ENCODE peak calls at places on chromosome 21, in seven cellular contexts. G, L, E, X, U, R and Q are unnamed samples.

GRCh38 chr21:27154451-27155129 is 187.7 kb upstream of the ADAMTS5 start:
- DNase-seq in G (no peak), L (no peak), E (no peak), X (no peak), U (no peak), R (no peak), Q (no peak)

GRCh38 chr21:17352937-17353655 is 159.7 kb upstream of the CXADR start:
- DNase-seq in G (no peak), L (no peak), E (no peak), X (no peak), U (no peak), R (no peak), Q (no peak)

GRCh38 chr21:23160914-23161313 is 2162.7 kb downstream of the NCAM2 start:
- DNase-seq in G (no peak), L (no peak), E (no peak), X (no peak), U (no peak), R (no peak), Q (no peak)

GRCh38 chr21:41510500-41510899 is 2.5 kb upstream of the TMPRSS2 start:
- DNase-seq in G (no peak), L (no peak), E (no peak), X (no peak), U (no peak), R (no peak), Q (no peak)

GRCh38 chr21:33866851-33867250 is 48.8 kb downstream of the ATP5PO start:
- DNase-seq in G (no peak), L (no peak), E (no peak), X (peak; percentile 5), U (no peak), R (no peak), Q (no peak)

GRCh38 chr21:39669976-39670671 is 57.4 kb downstream of the B3GALT5 start:
- DNase-seq in G (peak; percentile 72), L (peak; percentile 89), E (no peak), X (no peak), U (no peak), R (no peak), Q (no peak)

GRCh38 chr21:33289199-33289819 is 23.1 kb downstream of the IL10RB start:
- DNase-seq in G (no peak), L (no peak), E (no peak), X (no peak), U (peak; percentile 49), R (no peak), Q (no peak)

GRCh38 chr21:16741228-16741665 is 771.6 kb upstream of the CXADR start:
- DNase-seq in G (no peak), L (no peak), E (no peak), X (no peak), U (peak; percentile 43), R (no peak), Q (no peak)

GRCh38 chr21:42679982-42680330 is 26.5 kb downstream of the PDE9A start:
- DNase-seq in G (no peak), L (no peak), E (no peak), X (no peak), U (no peak), R (no peak), Q (no peak)

GRCh38 chr21:20334585-20334984 is 663.6 kb upstream of the NCAM2 start:
- DNase-seq in G (no peak), L (no peak), E (no peak), X (no peak), U (no peak), R (no peak), Q (no peak)

GRCh38 chr21:17925900-17926299 is 106.7 kb upstream of the C21orf91 start:
- DNase-seq in G (no peak), L (peak; percentile 21), E (no peak), X (peak; percentile 48), U (peak; percentile 51), R (no peak), Q (peak; percentile 6)

GRCh38 chr21:28100366-28100765 is 892.3 kb downstream of the LTN1 start:
- DNase-seq in G (no peak), L (no peak), E (no peak), X (no peak), U (no peak), R (no peak), Q (no peak)

DNA sequence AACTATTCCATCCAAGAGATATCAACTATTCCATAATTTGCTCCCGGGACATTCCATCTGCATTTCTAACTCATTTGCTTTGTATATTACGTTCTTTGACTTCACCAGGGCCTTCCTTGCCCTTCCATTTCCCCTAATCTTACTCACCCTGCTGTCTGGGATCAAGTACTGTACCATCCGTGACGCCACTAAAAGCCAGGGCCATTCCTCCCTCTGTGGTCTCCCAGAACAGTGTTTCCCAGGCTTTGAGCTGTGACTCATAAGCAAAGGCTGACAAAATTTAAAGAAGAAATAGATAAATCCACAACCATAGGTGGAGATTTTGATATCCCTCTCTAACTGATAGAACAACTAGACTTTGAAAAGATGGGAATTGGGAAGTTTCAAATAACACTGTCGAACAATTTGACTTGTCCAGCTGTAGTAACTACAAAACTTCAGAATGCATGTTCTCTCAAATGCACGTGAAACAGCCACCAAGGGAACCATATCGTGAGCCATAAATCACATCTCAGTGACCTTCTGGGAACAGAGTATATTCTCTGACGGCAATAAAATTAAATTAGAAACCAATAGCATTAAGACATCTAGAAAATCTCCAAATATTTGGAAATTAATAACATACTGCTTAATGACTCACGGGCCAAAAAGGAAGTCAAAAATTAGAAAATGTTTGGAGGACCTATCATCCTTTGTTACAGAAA is 501.0 kb downstream of the SETD4 start:
- DNase-seq in G (no peak), L (no peak), E (no peak), X (peak; percentile 96), U (peak; percentile 97), R (no peak), Q (no peak)
- TF ChIP-seq CTCF in G (no peak), L (no peak), E (no peak), X (no peak), U (no peak), R (no peak), Q (no peak)

DNA sequence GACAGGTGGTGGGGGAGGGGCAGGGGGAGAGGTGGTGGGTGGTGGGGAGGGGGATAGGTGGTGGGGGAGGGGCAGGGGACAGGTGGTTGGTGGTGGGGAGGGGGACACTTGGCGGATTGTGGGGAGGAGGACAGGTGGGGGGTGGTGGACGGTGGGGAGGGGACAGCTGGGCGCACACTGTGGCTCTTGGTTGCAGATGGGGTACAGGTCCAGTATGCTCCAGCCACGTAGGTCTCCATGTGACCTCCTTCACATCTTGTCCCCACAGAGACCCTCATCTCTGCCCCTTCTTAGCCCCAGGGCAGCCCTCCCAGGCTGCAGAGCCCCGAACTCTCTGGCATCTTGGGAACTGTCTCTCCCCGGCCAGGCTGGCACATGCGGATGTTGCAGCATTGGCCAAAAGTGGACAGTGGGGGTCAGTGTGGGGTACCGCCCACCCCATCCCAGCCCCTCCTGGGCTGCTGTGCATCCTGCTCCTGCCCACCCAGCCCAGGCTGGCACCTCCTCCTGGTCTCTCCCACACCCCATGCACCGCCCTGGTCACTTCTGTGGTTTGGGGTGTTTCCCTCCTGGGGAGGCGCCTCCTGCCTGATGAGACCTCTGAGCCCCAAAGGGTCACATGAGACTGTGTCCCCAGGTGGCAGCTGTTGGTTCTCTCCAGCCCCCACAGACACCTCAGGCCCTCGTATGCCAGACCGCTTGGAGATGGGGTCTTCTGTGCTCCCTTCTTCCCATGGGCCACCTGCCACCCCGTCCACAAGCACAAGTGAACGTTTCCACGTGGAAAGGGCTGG is 7.6 kb upstream of the SLC19A1 start:
- DNase-seq in G (no peak), L (no peak), E (no peak), X (no peak), U (no peak), R (no peak), Q (no peak)
- TF ChIP-seq CTCF in G (no peak), L (no peak), E (no peak), X (no peak), U (no peak), R (no peak), Q (no peak)

DNA sequence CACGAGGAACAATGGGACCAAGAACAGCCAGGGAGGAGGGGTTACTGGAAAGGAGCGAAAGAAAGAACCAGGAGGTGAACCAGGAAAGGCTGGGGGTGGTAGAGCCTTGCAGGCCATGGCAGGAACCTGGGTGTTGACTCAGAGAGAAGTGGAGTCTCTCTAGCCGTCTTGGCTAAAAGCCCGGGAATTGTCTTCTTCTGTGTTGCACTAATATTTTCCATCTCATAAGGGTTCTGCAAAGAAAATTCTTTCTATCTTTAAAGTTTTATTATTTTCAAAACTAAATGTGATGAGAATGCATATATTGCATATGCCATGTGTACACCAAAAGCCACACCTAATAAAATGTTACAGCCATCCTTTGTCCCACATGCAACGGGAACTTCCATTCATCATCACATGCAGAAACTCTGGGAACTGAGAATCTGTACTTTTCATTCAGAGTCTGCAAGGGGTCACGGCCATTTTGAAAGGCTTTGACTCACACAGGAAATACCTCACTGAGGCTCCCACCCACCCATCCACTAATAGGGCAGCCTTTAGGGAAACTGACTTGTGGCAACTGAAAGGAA is 38.0 kb downstream of the ERG start:
- DNase-seq in G (no peak), L (no peak), E (no peak), X (peak; percentile 25), U (peak; percentile 83), R (no peak), Q (no peak)
- TF ChIP-seq CTCF in G (no peak), L (no peak), E (no peak), X (no peak), U (no peak), R (no peak), Q (no peak)

GRCh38 chr21:29406385-29406784 is 107.7 kb downstream of the BACH1 start:
- DNase-seq in G (no peak), L (no peak), E (no peak), X (no peak), U (no peak), R (no peak), Q (no peak)

GRCh38 chr21:29405503-29406122 is 106.9 kb downstream of the BACH1 start:
- DNase-seq in G (no peak), L (no peak), E (no peak), X (no peak), U (no peak), R (no peak), Q (no peak)

GRCh38 chr21:29403291-29403690 is 104.6 kb downstream of the BACH1 start:
- DNase-seq in G (no peak), L (no peak), E (no peak), X (peak; percentile 84), U (peak; percentile 10), R (no peak), Q (no peak)

GRCh38 chr21:29407571-29407970 is 108.8 kb downstream of the BACH1 start:
- DNase-seq in G (no peak), L (no peak), E (no peak), X (no peak), U (no peak), R (no peak), Q (no peak)

GRCh38 chr21:29403922-29404538 is 105.3 kb downstream of the BACH1 start:
- DNase-seq in G (no peak), L (no peak), E (no peak), X (peak; percentile 39), U (no peak), R (no peak), Q (no peak)
- TF ChIP-seq CTCF in G (no peak), L (no peak), E (no peak), X (no peak), U (no peak), R (no peak), Q (no peak)